ENCODE peak calls at places on chromosomes 2 and 18, in nine cellular contexts. One of them, this sample, is unnamed.
A peak's percentile ranks its signal among the peaks of the same experiment; 100 is the strongest.

GRCh38 chr2:24971300-24971549 is 530 bp downstream of the DNAJC27 start:
- DNase-seq in esophagus squamous epithelium: no peak
- DNase-seq in Peyer's patch: no peak
- DNase-seq in GM23338: no peak
- DNase-seq in spleen: no peak
- DNase-seq in heart right ventricle: no peak
- DNase-seq in AG10803: no peak
- DNase-seq in fibroblast of mammary gland: no peak
- DNase-seq in left lung: no peak
- DNase-seq in this sample: no peak

GRCh38 chr18:76488190-76488589 is 6.9 kb downstream of the ZNF516 start:
- DNase-seq in spleen: no peak
- DNase-seq in GM23338: peak; percentile 15
- DNase-seq in fibroblast of mammary gland: peak; percentile 85
- DNase-seq in Peyer's patch: no peak
- DNase-seq in left lung: no peak
- DNase-seq in AG10803: peak; percentile 78
- DNase-seq in esophagus squamous epithelium: no peak
- DNase-seq in heart right ventricle: no peak
- DNase-seq in this sample: no peak

GRCh38 chr2:164015328-164016123 is 279.7 kb upstream of the FIGN start:
- DNase-seq in Peyer's patch: no peak
- DNase-seq in AG10803: peak; percentile 5
- DNase-seq in spleen: no peak
- DNase-seq in left lung: no peak
- DNase-seq in esophagus squamous epithelium: no peak
- DNase-seq in fibroblast of mammary gland: peak; percentile 24
- DNase-seq in heart right ventricle: peak; percentile 16
- DNase-seq in GM23338: no peak
- DNase-seq in this sample: no peak

GRCh38 chr18:58666176-58666575 is 5.1 kb upstream of the MALT1 start:
- DNase-seq in esophagus squamous epithelium: no peak
- DNase-seq in left lung: no peak
- DNase-seq in Peyer's patch: no peak
- DNase-seq in GM23338: no peak
- DNase-seq in AG10803: peak; percentile 66
- DNase-seq in spleen: no peak
- DNase-seq in heart right ventricle: no peak
- DNase-seq in fibroblast of mammary gland: no peak
- DNase-seq in this sample: no peak

GRCh38 chr2:30871440-30871839 is 64.2 kb upstream of the CAPN13 start:
- DNase-seq in AG10803: no peak
- DNase-seq in GM23338: no peak
- DNase-seq in esophagus squamous epithelium: no peak
- DNase-seq in left lung: no peak
- DNase-seq in fibroblast of mammary gland: no peak
- DNase-seq in heart right ventricle: no peak
- DNase-seq in Peyer's patch: no peak
- DNase-seq in spleen: no peak
- DNase-seq in this sample: no peak

GRCh38 chr2:57920342-57920939 is 126.2 kb upstream of the VRK2 start:
- DNase-seq in spleen: no peak
- DNase-seq in heart right ventricle: no peak
- DNase-seq in esophagus squamous epithelium: no peak
- DNase-seq in left lung: no peak
- DNase-seq in AG10803: no peak
- DNase-seq in GM23338: no peak
- DNase-seq in fibroblast of mammary gland: no peak
- DNase-seq in Peyer's patch: no peak
- DNase-seq in this sample: no peak

GRCh38 chr2:20520128-20520527 is 73.3 kb downstream of the RHOB start:
- DNase-seq in Peyer's patch: no peak
- DNase-seq in GM23338: no peak
- DNase-seq in spleen: peak; percentile 51
- DNase-seq in heart right ventricle: no peak
- DNase-seq in fibroblast of mammary gland: no peak
- DNase-seq in esophagus squamous epithelium: no peak
- DNase-seq in AG10803: no peak
- DNase-seq in left lung: peak; percentile 27
- DNase-seq in this sample: no peak

GRCh38 chr2:211745295-211746097 is 793.1 kb downstream of the ERBB4 start:
- DNase-seq in Peyer's patch: no peak
- DNase-seq in esophagus squamous epithelium: no peak
- DNase-seq in heart right ventricle: peak; percentile 32
- DNase-seq in GM23338: peak; percentile 84
- DNase-seq in spleen: no peak
- DNase-seq in fibroblast of mammary gland: peak; percentile 59
- DNase-seq in AG10803: peak; percentile 50
- DNase-seq in left lung: peak; percentile 35
- DNase-seq in this sample: peak; percentile 44

GRCh38 chr2:110806053-110806452 is 73.7 kb downstream of the ACOXL start:
- DNase-seq in spleen: peak; percentile 84
- DNase-seq in esophagus squamous epithelium: no peak
- DNase-seq in fibroblast of mammary gland: no peak
- DNase-seq in AG10803: no peak
- DNase-seq in Peyer's patch: peak; percentile 49
- DNase-seq in left lung: no peak
- DNase-seq in GM23338: no peak
- DNase-seq in heart right ventricle: no peak
- DNase-seq in this sample: no peak

GRCh38 chr2:7169631-7170030 is 252.4 kb downstream of the RNF144A start:
- DNase-seq in fibroblast of mammary gland: no peak
- DNase-seq in esophagus squamous epithelium: no peak
- DNase-seq in heart right ventricle: no peak
- DNase-seq in left lung: no peak
- DNase-seq in Peyer's patch: no peak
- DNase-seq in AG10803: no peak
- DNase-seq in GM23338: no peak
- DNase-seq in spleen: no peak
- DNase-seq in this sample: no peak

GRCh38 chr2:15939556-15939853 is 845 bp upstream of the MYCN start:
- DNase-seq in Peyer's patch: no peak
- DNase-seq in GM23338: no peak
- DNase-seq in heart right ventricle: no peak
- DNase-seq in esophagus squamous epithelium: no peak
- DNase-seq in fibroblast of mammary gland: no peak
- DNase-seq in AG10803: no peak
- DNase-seq in left lung: peak; percentile 59
- DNase-seq in spleen: peak; percentile 85
- DNase-seq in this sample: no peak

GRCh38 chr2:15938803-15939555 is 1.4 kb upstream of the MYCN start:
- DNase-seq in heart right ventricle: no peak
- DNase-seq in AG10803: no peak
- DNase-seq in fibroblast of mammary gland: no peak
- DNase-seq in GM23338: peak; percentile 84
- DNase-seq in Peyer's patch: no peak
- DNase-seq in spleen: no peak
- DNase-seq in left lung: no peak
- DNase-seq in esophagus squamous epithelium: no peak
- DNase-seq in this sample: no peak

GRCh38 chr2:15941483-15941853 is 1.1 kb downstream of the MYCN start:
- DNase-seq in AG10803: no peak
- DNase-seq in GM23338: peak; percentile 88
- DNase-seq in fibroblast of mammary gland: no peak
- DNase-seq in heart right ventricle: no peak
- DNase-seq in spleen: no peak
- DNase-seq in left lung: no peak
- DNase-seq in esophagus squamous epithelium: no peak
- DNase-seq in Peyer's patch: no peak
- DNase-seq in this sample: no peak

GRCh38 chr2:15940661-15941482 is 522 bp downstream of the MYCN start:
- DNase-seq in Peyer's patch: no peak
- DNase-seq in AG10803: no peak
- DNase-seq in GM23338: peak; percentile 52
- DNase-seq in spleen: no peak
- DNase-seq in heart right ventricle: peak; percentile 7
- DNase-seq in fibroblast of mammary gland: no peak
- DNase-seq in left lung: no peak
- DNase-seq in esophagus squamous epithelium: no peak
- DNase-seq in this sample: no peak

GRCh38 chr2:15939854-15940660 is at the start of gene MYCN:
- DNase-seq in esophagus squamous epithelium: no peak
- DNase-seq in GM23338: peak; percentile 97
- DNase-seq in left lung: no peak
- DNase-seq in Peyer's patch: no peak
- DNase-seq in fibroblast of mammary gland: peak; percentile 36
- DNase-seq in spleen: no peak
- DNase-seq in AG10803: peak; percentile 23
- DNase-seq in heart right ventricle: peak; percentile 65
- DNase-seq in this sample: no peak
- TF ChIP-seq CTCF in esophagus squamous epithelium: peak; percentile 77
- TF ChIP-seq CTCF in GM23338: peak; percentile 76
- TF ChIP-seq CTCF in left lung: peak; percentile 72
- TF ChIP-seq CTCF in Peyer's patch: peak; percentile 69
- TF ChIP-seq CTCF in fibroblast of mammary gland: peak; percentile 33
- TF ChIP-seq CTCF in spleen: no peak
- TF ChIP-seq CTCF in AG10803: peak; percentile 45
- TF ChIP-seq CTCF in heart right ventricle: peak; percentile 25
- TF ChIP-seq CTCF in this sample: peak; percentile 81

GRCh38 chr2:172464340-172465129 is 37.1 kb downstream of the ITGA6 start:
- DNase-seq in spleen: no peak
- DNase-seq in esophagus squamous epithelium: no peak
- DNase-seq in Peyer's patch: no peak
- DNase-seq in AG10803: no peak
- DNase-seq in fibroblast of mammary gland: no peak
- DNase-seq in heart right ventricle: no peak
- DNase-seq in GM23338: no peak
- DNase-seq in left lung: no peak
- DNase-seq in this sample: peak; percentile 78

GRCh38 chr2:172462393-172463381 is 35.3 kb downstream of the ITGA6 start:
- DNase-seq in GM23338: no peak
- DNase-seq in spleen: no peak
- DNase-seq in fibroblast of mammary gland: no peak
- DNase-seq in esophagus squamous epithelium: no peak
- DNase-seq in heart right ventricle: no peak
- DNase-seq in left lung: no peak
- DNase-seq in Peyer's patch: peak; percentile 64
- DNase-seq in AG10803: no peak
- DNase-seq in this sample: peak; percentile 60

GRCh38 chr2:172467382-172467781 is 40.0 kb downstream of the ITGA6 start:
- DNase-seq in heart right ventricle: no peak
- DNase-seq in left lung: no peak
- DNase-seq in spleen: no peak
- DNase-seq in esophagus squamous epithelium: no peak
- DNase-seq in GM23338: no peak
- DNase-seq in fibroblast of mammary gland: no peak
- DNase-seq in Peyer's patch: no peak
- DNase-seq in AG10803: no peak
- DNase-seq in this sample: no peak

GRCh38 chr2:172461591-172462392 is 34.4 kb downstream of the ITGA6 start:
- DNase-seq in esophagus squamous epithelium: no peak
- DNase-seq in GM23338: peak; percentile 89
- DNase-seq in left lung: peak; percentile 70
- DNase-seq in heart right ventricle: peak; percentile 58
- DNase-seq in Peyer's patch: peak; percentile 70
- DNase-seq in fibroblast of mammary gland: no peak
- DNase-seq in spleen: peak; percentile 93
- DNase-seq in AG10803: peak; percentile 25
- DNase-seq in this sample: no peak

GRCh38 chr2:172465417-172466334 is 38.3 kb downstream of the ITGA6 start:
- DNase-seq in heart right ventricle: peak; percentile 73
- DNase-seq in esophagus squamous epithelium: no peak
- DNase-seq in Peyer's patch: peak; percentile 65
- DNase-seq in spleen: peak; percentile 80
- DNase-seq in fibroblast of mammary gland: peak; percentile 84
- DNase-seq in AG10803: peak; percentile 89
- DNase-seq in left lung: peak; percentile 58
- DNase-seq in GM23338: peak; percentile 84
- DNase-seq in this sample: peak; percentile 73
- TF ChIP-seq CTCF in heart right ventricle: peak; percentile 91
- TF ChIP-seq CTCF in esophagus squamous epithelium: peak; percentile 92
- TF ChIP-seq CTCF in Peyer's patch: peak; percentile 95
- TF ChIP-seq CTCF in spleen: peak; percentile 77
- TF ChIP-seq CTCF in fibroblast of mammary gland: peak; percentile 92
- TF ChIP-seq CTCF in AG10803: peak; percentile 98
- TF ChIP-seq CTCF in left lung: peak; percentile 79
- TF ChIP-seq CTCF in GM23338: peak; percentile 95
- TF ChIP-seq CTCF in this sample: peak; percentile 91

GRCh38 chr2:64987963-64988419 is 1.2 kb upstream of the SLC1A4 start:
- DNase-seq in GM23338: peak; percentile 83
- DNase-seq in Peyer's patch: no peak
- DNase-seq in left lung: no peak
- DNase-seq in esophagus squamous epithelium: no peak
- DNase-seq in spleen: no peak
- DNase-seq in heart right ventricle: no peak
- DNase-seq in AG10803: no peak
- DNase-seq in fibroblast of mammary gland: peak; percentile 92
- DNase-seq in this sample: no peak

GRCh38 chr2:64987001-64987962 is 1.9 kb upstream of the SLC1A4 start:
- DNase-seq in esophagus squamous epithelium: no peak
- DNase-seq in heart right ventricle: no peak
- DNase-seq in spleen: no peak
- DNase-seq in left lung: no peak
- DNase-seq in AG10803: peak; percentile 18
- DNase-seq in fibroblast of mammary gland: no peak
- DNase-seq in Peyer's patch: no peak
- DNase-seq in GM23338: no peak
- DNase-seq in this sample: peak; percentile 56

GRCh38 chr2:64989126-64989981 is at the start of gene SLC1A4:
- DNase-seq in fibroblast of mammary gland: peak; percentile 81
- DNase-seq in spleen: peak; percentile 98
- DNase-seq in left lung: peak; percentile 95
- DNase-seq in GM23338: peak; percentile 81
- DNase-seq in AG10803: peak; percentile 89
- DNase-seq in heart right ventricle: peak; percentile 95
- DNase-seq in esophagus squamous epithelium: peak; percentile 35
- DNase-seq in Peyer's patch: peak; percentile 85
- DNase-seq in this sample: peak; percentile 28

GRCh38 chr2:64989982-64990614 is 899 bp downstream of the SLC1A4 start:
- DNase-seq in Peyer's patch: no peak
- DNase-seq in left lung: no peak
- DNase-seq in spleen: no peak
- DNase-seq in heart right ventricle: peak; percentile 9
- DNase-seq in esophagus squamous epithelium: no peak
- DNase-seq in fibroblast of mammary gland: no peak
- DNase-seq in AG10803: no peak
- DNase-seq in GM23338: peak; percentile 72
- DNase-seq in this sample: peak; percentile 21

GRCh38 chr2:64988420-64989125 is 626 bp upstream of the SLC1A4 start:
- DNase-seq in spleen: peak; percentile 85
- DNase-seq in left lung: peak; percentile 82
- DNase-seq in GM23338: peak; percentile 66
- DNase-seq in fibroblast of mammary gland: peak; percentile 87
- DNase-seq in heart right ventricle: peak; percentile 68
- DNase-seq in AG10803: peak; percentile 94
- DNase-seq in esophagus squamous epithelium: peak; percentile 4
- DNase-seq in Peyer's patch: peak; percentile 51
- DNase-seq in this sample: peak; percentile 58
- TF ChIP-seq CTCF in spleen: no peak
- TF ChIP-seq CTCF in left lung: no peak
- TF ChIP-seq CTCF in GM23338: peak; percentile 11
- TF ChIP-seq CTCF in fibroblast of mammary gland: no peak
- TF ChIP-seq CTCF in heart right ventricle: peak; percentile 65
- TF ChIP-seq CTCF in AG10803: peak; percentile 26
- TF ChIP-seq CTCF in esophagus squamous epithelium: peak; percentile 37
- TF ChIP-seq CTCF in Peyer's patch: peak; percentile 38
- TF ChIP-seq CTCF in this sample: peak; percentile 46

DNA sequence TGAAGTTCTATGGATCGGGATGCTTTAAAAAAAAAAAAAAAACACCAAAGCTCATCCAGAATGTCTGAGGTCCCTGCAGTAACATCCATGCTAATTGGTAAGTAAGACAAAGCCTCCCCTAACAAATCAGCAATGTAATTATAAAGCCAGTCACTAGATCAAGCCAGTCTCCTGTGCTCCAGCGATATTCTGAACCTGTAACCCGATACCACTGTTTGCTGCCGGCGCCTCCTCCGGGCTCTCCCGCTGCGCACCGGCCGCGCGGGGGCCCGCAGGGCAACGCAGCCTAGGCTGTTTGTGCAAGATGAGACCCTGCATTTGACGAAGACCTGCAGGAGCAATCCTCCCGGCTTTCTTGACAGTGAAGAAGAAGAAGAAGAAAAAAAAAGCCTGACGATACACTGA is 8.7 kb downstream of the SERTAD2 start:
- DNase-seq in AG10803: peak; percentile 53
- DNase-seq in Peyer's patch: no peak
- DNase-seq in GM23338: peak; percentile 90
- DNase-seq in fibroblast of mammary gland: peak; percentile 67
- DNase-seq in spleen: no peak
- DNase-seq in heart right ventricle: peak; percentile 60
- DNase-seq in left lung: no peak
- DNase-seq in esophagus squamous epithelium: no peak
- DNase-seq in this sample: no peak
- TF ChIP-seq CTCF in AG10803: peak; percentile 33
- TF ChIP-seq CTCF in Peyer's patch: no peak
- TF ChIP-seq CTCF in GM23338: no peak
- TF ChIP-seq CTCF in fibroblast of mammary gland: no peak
- TF ChIP-seq CTCF in spleen: no peak
- TF ChIP-seq CTCF in heart right ventricle: peak; percentile 40
- TF ChIP-seq CTCF in left lung: no peak
- TF ChIP-seq CTCF in esophagus squamous epithelium: no peak
- TF ChIP-seq CTCF in this sample: peak; percentile 28